ENCODE peak calls at places on chromosomes 16 and 17, in seven cellular contexts. O is stromal cell of bone marrow; Y is heart left ventricle; L is lower leg skin; M is DMS153; E is NCI-H69; J is effector memory CD8-positive, alpha-beta T cell. T is an unnamed sample.
A peak's percentile ranks its signal among the peaks of the same experiment; 100 is the strongest.

GRCh38 chr17:55743103-55743679 is 7.7 kb upstream of the PCTP start:
- DNase-seq in Y (peak; percentile 21), M (peak; percentile 78), L (no peak), E (peak; percentile 96), O (no peak), J (no peak), T (no peak)

GRCh38 chr17:81294512-81295030 is 536 bp downstream of the SLC38A10 start:
- DNase-seq in J (peak; percentile 9), O (no peak), L (no peak), Y (peak; percentile 51), E (peak; percentile 51), M (no peak), T (peak; percentile 0)

GRCh38 chr17:75241996-75242460 is 19.4 kb downstream of the GGA3 start:
- DNase-seq in L (no peak), J (no peak), E (no peak), M (no peak), Y (no peak), O (peak; percentile 53), T (no peak)

GRCh38 chr17:33941744-33942143 is 313.3 kb upstream of the CCL2 start:
- DNase-seq in L (no peak), M (no peak), J (no peak), Y (no peak), E (no peak), O (no peak), T (no peak)

GRCh38 chr17:2058521-2059124 is 3.7 kb downstream of the HIC1 start:
- DNase-seq in Y (peak; percentile 83), O (no peak), M (no peak), L (no peak), J (peak; percentile 60), E (peak; percentile 53), T (no peak)

GRCh38 chr17:77566566-77566965 is 391.9 kb upstream of the TNRC6C start:
- DNase-seq in Y (no peak), J (no peak), E (no peak), O (no peak), L (no peak), M (no peak), T (no peak)

GRCh38 chr17:6643460-6644125 is 2.7 kb downstream of the TXNDC17 start:
- DNase-seq in J (no peak), Y (no peak), O (peak; percentile 78), E (no peak), L (no peak), M (no peak), T (no peak)

GRCh38 chr17:21250719-21251305 is 2.4 kb downstream of the NATD1 start:
- DNase-seq in L (no peak), Y (no peak), M (no peak), J (no peak), O (no peak), E (no peak), T (no peak)

GRCh38 chr16:89117239-89117974 is 23.8 kb downstream of the ACSF3 start:
- DNase-seq in M (no peak), J (no peak), Y (peak; percentile 14), L (no peak), O (no peak), E (no peak), T (no peak)

GRCh38 chr17:43399839-43400328 is 1.1 kb downstream of the ARL4D start:
- DNase-seq in L (no peak), O (no peak), E (peak; percentile 32), J (no peak), M (no peak), Y (no peak), T (no peak)

GRCh38 chr17:33976816-33977215 is 278.3 kb upstream of the CCL2 start:
- DNase-seq in O (no peak), Y (no peak), J (no peak), L (no peak), M (no peak), E (no peak), T (no peak)

GRCh38 chr17:75159196-75160031 is 5.1 kb upstream of the JPT1 start:
- DNase-seq in O (no peak), Y (no peak), E (no peak), L (no peak), J (no peak), M (no peak), T (no peak)

GRCh38 chr16:80366023-80366422 is 174.8 kb upstream of the DYNLRB2 start:
- DNase-seq in E (no peak), Y (no peak), M (no peak), O (no peak), L (no peak), J (no peak), T (no peak)

GRCh38 chr16:87295259-87295658 is 21.9 kb downstream of the C16orf95 start:
- DNase-seq in O (no peak), E (peak; percentile 21), Y (no peak), J (no peak), L (no peak), M (peak; percentile 22), T (no peak)

GRCh38 chr16:16033208-16033717 is 83.8 kb downstream of the ABCC1 start:
- DNase-seq in E (no peak), M (no peak), O (no peak), Y (no peak), J (peak; percentile 44), L (no peak), T (peak; percentile 54)

GRCh38 chr17:44788139-44788538 is 29.4 kb downstream of the ADAM11 start:
- DNase-seq in O (no peak), E (no peak), J (no peak), M (no peak), Y (no peak), L (no peak), T (no peak)

GRCh38 chr17:78442648-78443128 is 64.2 kb downstream of the PGS1 start:
- DNase-seq in L (peak; percentile 68), M (no peak), E (no peak), Y (peak; percentile 68), O (no peak), J (no peak), T (peak; percentile 90)

GRCh38 chr16:88062341-88062861 is 111.2 kb downstream of the BANP start:
- DNase-seq in E (no peak), Y (peak; percentile 70), J (no peak), M (no peak), L (no peak), O (peak; percentile 49), T (no peak)

GRCh38 chr17:50637829-50638571 is 3.3 kb downstream of the ABCC3 start:
- DNase-seq in J (no peak), Y (no peak), E (peak; percentile 78), O (no peak), L (no peak), M (no peak), T (no peak)

GRCh38 chr17:28540231-28540630 is 12.2 kb downstream of the UNC119 start:
- DNase-seq in O (no peak), E (peak; percentile 49), Y (no peak), J (no peak), L (no peak), M (no peak), T (no peak)

GRCh38 chr16:85718682-85719081 is 29.9 kb upstream of the GINS2 start:
- DNase-seq in E (peak; percentile 29), Y (no peak), M (peak; percentile 43), J (no peak), O (no peak), L (no peak), T (no peak)

GRCh38 chr16:381788-382717 is at the start of gene PGAP6:
- DNase-seq in M (no peak), L (no peak), Y (peak; percentile 72), E (peak; percentile 89), J (peak; percentile 41), O (no peak), T (no peak)

GRCh38 chr17:6492892-6493674 is 48.8 kb downstream of the PIMREG start:
- DNase-seq in M (no peak), Y (no peak), J (no peak), L (no peak), E (no peak), O (no peak), T (no peak)

GRCh38 chr17:68197091-68197996 is 50.5 kb upstream of the AMZ2 start:
- DNase-seq in L (no peak), Y (no peak), E (peak; percentile 43), O (no peak), J (peak; percentile 25), M (no peak), T (no peak)

GRCh38 chr17:10729334-10730193 is at the start of gene TMEM220:
- DNase-seq in E (peak; percentile 58), J (no peak), M (no peak), O (peak; percentile 54), L (peak; percentile 72), Y (peak; percentile 89), T (peak; percentile 40)

GRCh38 chr16:1511662-1512061 is 18.5 kb downstream of the TELO2 start:
- DNase-seq in Y (no peak), O (no peak), L (no peak), E (no peak), M (no peak), J (no peak), T (no peak)

GRCh38 chr16:52721331-52721730 is 174.4 kb upstream of the TOX3 start:
- DNase-seq in J (no peak), E (peak; percentile 65), L (no peak), M (no peak), O (no peak), Y (no peak), T (no peak)

GRCh38 chr17:81002409-81003361 is 11.0 kb downstream of the CHMP6 start:
- DNase-seq in O (peak; percentile 40), L (peak; percentile 61), M (peak; percentile 76), E (peak; percentile 92), J (no peak), Y (peak; percentile 72), T (no peak)

GRCh38 chr16:17461951-17462729 is 8.6 kb downstream of the XYLT1 start:
- DNase-seq in E (no peak), J (no peak), M (no peak), L (no peak), O (no peak), Y (no peak), T (peak; percentile 98)

GRCh38 chr17:75864448-75864871 is 9.3 kb upstream of the WBP2 start:
- DNase-seq in M (no peak), Y (peak; percentile 88), O (peak; percentile 53), L (peak; percentile 75), J (peak; percentile 56), E (peak; percentile 58), T (no peak)

GRCh38 chr17:72097144-72097543 is 23.7 kb upstream of the SOX9 start:
- DNase-seq in M (no peak), O (no peak), L (no peak), J (no peak), Y (no peak), E (no peak), T (no peak)

GRCh38 chr17:15392326-15392739 is 50.9 kb upstream of the TEKT3 start:
- DNase-seq in L (no peak), O (peak; percentile 83), J (no peak), M (no peak), E (no peak), Y (peak; percentile 44), T (no peak)

GRCh38 chr16:12204601-12205000 is 228.1 kb downstream of the SNX29 start:
- DNase-seq in J (no peak), O (no peak), M (no peak), L (no peak), E (no peak), Y (no peak), T (no peak)

GRCh38 chr16:3716831-3717234 is 491 bp downstream of the TRAP1 start:
- DNase-seq in E (peak; percentile 77), O (no peak), Y (no peak), L (no peak), J (no peak), M (no peak), T (no peak)

GRCh38 chr16:51922476-51922875 is 624.5 kb downstream of the TOX3 start:
- DNase-seq in J (no peak), E (no peak), O (no peak), Y (no peak), M (no peak), L (no peak), T (no peak)

GRCh38 chr16:89112377-89113151 is 18.9 kb downstream of the ACSF3 start:
- DNase-seq in E (no peak), O (no peak), L (no peak), Y (no peak), M (no peak), J (no peak), T (no peak)

GRCh38 chr16:3214904-3215600 is 19.9 kb downstream of the ZNF200 start:
- DNase-seq in J (peak; percentile 50), M (no peak), L (no peak), O (no peak), Y (no peak), E (no peak), T (no peak)

GRCh38 chr17:37802712-37803416 is 58.0 kb upstream of the HNF1B start:
- DNase-seq in O (peak; percentile 78), L (peak; percentile 28), M (no peak), J (no peak), E (no peak), Y (peak; percentile 48), T (no peak)